ENCODE peak calls at places on chromosomes 6 and 20, in six cellular contexts. X, M, A, P, C and Q are unnamed samples.
A peak's percentile ranks its signal among the peaks of the same experiment; 100 is the strongest.

GRCh38 chr6:108576724-108577123 is 16.0 kb downstream of the FOXO3 start:
- ATAC-seq in X (no peak), M (no peak), A (no peak), P (no peak), C (no peak), Q (no peak)

GRCh38 chr6:31582230-31582601 is at the start of gene LTB:
- ATAC-seq in X (no peak), M (no peak), A (peak; percentile 5), P (no peak), C (peak; percentile 53), Q (no peak)

GRCh38 chr20:44720994-44721784 is 6.0 kb downstream of the CCN5 start:
- ATAC-seq in X (peak; percentile 40), M (peak; percentile 76), A (no peak), P (no peak), C (no peak), Q (peak; percentile 77)

GRCh38 chr20:40676466-40676865 is 12.6 kb downstream of the MAFB start:
- ATAC-seq in X (no peak), M (no peak), A (no peak), P (no peak), C (peak; percentile 28), Q (no peak)

GRCh38 chr6:149385998-149386646 is 13.9 kb upstream of the SUMO4 start:
- ATAC-seq in X (no peak), M (no peak), A (no peak), P (peak; percentile 52), C (no peak), Q (no peak)

GRCh38 chr6:165834613-165835259 is 171.7 kb upstream of the PDE10A start:
- ATAC-seq in X (peak; percentile 80), M (peak; percentile 95), A (peak; percentile 36), P (no peak), C (peak; percentile 56), Q (no peak)

GRCh38 chr6:25414755-25415154 is 135.6 kb downstream of the CARMIL1 start:
- ATAC-seq in X (no peak), M (no peak), A (no peak), P (no peak), C (no peak), Q (no peak)

GRCh38 chr6:52494298-52495072 is 74.3 kb downstream of the EFHC1 start:
- ATAC-seq in X (no peak), M (no peak), A (no peak), P (no peak), C (peak; percentile 36), Q (no peak)

GRCh38 chr20:38216736-38217595 is 43.6 kb downstream of the KIAA1755 start:
- ATAC-seq in X (no peak), M (no peak), A (no peak), P (no peak), C (no peak), Q (no peak)

GRCh38 chr6:15384901-15385300 is 139.0 kb downstream of the JARID2 start:
- ATAC-seq in X (no peak), M (no peak), A (peak; percentile 38), P (no peak), C (no peak), Q (no peak)

GRCh38 chr6:120478650-120479049 is 855.6 kb downstream of the TBC1D32 start:
- ATAC-seq in X (no peak), M (no peak), A (no peak), P (no peak), C (no peak), Q (no peak)

GRCh38 chr6:157527471-157527907 is 146.5 kb downstream of the ZDHHC14 start:
- ATAC-seq in X (no peak), M (peak; percentile 80), A (peak; percentile 93), P (peak; percentile 82), C (no peak), Q (peak; percentile 81)

GRCh38 chr20:20690676-20691476 is 21.6 kb downstream of the RALGAPA2 start:
- ATAC-seq in X (no peak), M (peak; percentile 11), A (peak; percentile 88), P (no peak), C (no peak), Q (no peak)

GRCh38 chr6:89044988-89045387 is 35.6 kb upstream of the PNRC1 start:
- ATAC-seq in X (no peak), M (peak; percentile 64), A (no peak), P (no peak), C (no peak), Q (peak; percentile 29)

GRCh38 chr6:52595000-52595795 is 18.3 kb upstream of the TRAM2 start:
- ATAC-seq in X (peak; percentile 86), M (peak; percentile 78), A (peak; percentile 88), P (peak; percentile 25), C (peak; percentile 62), Q (peak; percentile 85)

GRCh38 chr6:89985744-89986493 is 91.7 kb downstream of the GJA10 start:
- ATAC-seq in X (no peak), M (peak; percentile 54), A (no peak), P (peak; percentile 33), C (no peak), Q (peak; percentile 38)

GRCh38 chr6:167140589-167141474 is 16.9 kb downstream of the GPR31 start:
- ATAC-seq in X (no peak), M (no peak), A (peak; percentile 71), P (no peak), C (peak; percentile 87), Q (no peak)

GRCh38 chr6:75631847-75632246 is 30.2 kb downstream of the SENP6 start:
- ATAC-seq in X (no peak), M (no peak), A (no peak), P (peak; percentile 63), C (no peak), Q (no peak)

GRCh38 chr20:57590485-57591288 is 29.5 kb downstream of the ZBP1 start:
- ATAC-seq in X (no peak), M (no peak), A (no peak), P (peak; percentile 12), C (no peak), Q (no peak)

GRCh38 chr6:122393339-122393896 is 6.0 kb upstream of the HSF2 start:
- ATAC-seq in X (no peak), M (no peak), A (peak; percentile 72), P (peak; percentile 78), C (no peak), Q (no peak)

GRCh38 chr20:24007073-24007595 is 18.6 kb upstream of the GGTLC1 start:
- ATAC-seq in X (no peak), M (no peak), A (no peak), P (no peak), C (no peak), Q (no peak)

GRCh38 chr6:83153958-83154357 is 39.1 kb downstream of the PGM3 start:
- ATAC-seq in X (no peak), M (no peak), A (no peak), P (no peak), C (no peak), Q (no peak)

GRCh38 chr6:155770313-155770712 is 314.7 kb upstream of the NOX3 start:
- ATAC-seq in X (no peak), M (no peak), A (no peak), P (no peak), C (no peak), Q (no peak)

GRCh38 chr6:142702501-142703460 is 242.2 kb downstream of the HIVEP2 start:
- ATAC-seq in X (no peak), M (peak; percentile 78), A (peak; percentile 53), P (peak; percentile 66), C (peak; percentile 68), Q (peak; percentile 73)

GRCh38 chr6:166907373-166907841 is 48.9 kb downstream of the RNASET2 start:
- ATAC-seq in X (no peak), M (no peak), A (peak; percentile 91), P (peak; percentile 22), C (no peak), Q (no peak)

GRCh38 chr6:1286972-1287600 is 24.8 kb upstream of the FOXQ1 start:
- ATAC-seq in X (peak; percentile 92), M (peak; percentile 95), A (no peak), P (no peak), C (no peak), Q (no peak)

DNA sequence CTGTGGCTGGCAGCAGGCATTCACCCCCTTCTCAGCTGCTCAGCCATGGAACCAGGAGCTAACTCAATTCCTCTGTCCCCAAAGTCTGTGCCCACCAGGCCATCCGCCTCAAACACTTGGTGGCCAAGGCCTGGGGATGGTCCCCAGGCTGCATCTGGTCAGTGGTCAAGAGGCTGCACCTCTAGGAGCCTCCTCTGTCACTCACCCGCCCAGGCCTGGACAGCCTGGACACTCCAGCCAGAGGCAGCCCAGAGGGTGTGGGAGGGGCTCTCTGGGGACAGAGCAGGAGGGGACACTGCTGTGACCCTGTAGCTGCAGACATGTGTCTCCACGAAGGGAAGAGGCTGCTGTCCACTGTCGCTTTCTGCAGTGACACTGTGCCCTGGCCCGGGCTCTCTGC is 416.6 kb upstream of the SULF2 start:
- ATAC-seq in X (no peak), M (no peak), A (no peak), P (no peak), C (peak; percentile 13), Q (no peak)
- TF ChIP-seq EP300 in X (no peak), M (no peak), A (no peak), P (no peak), C (no peak), Q (no peak)

GRCh38 chr20:16096756-16097326 is 476.4 kb downstream of the KIF16B start:
- ATAC-seq in X (no peak), M (no peak), A (no peak), P (no peak), C (no peak), Q (no peak)
- H3K4me1 ChIP-seq in X (no peaks in the 10 kb centered on the region), M (peaks cover 3% of the 10 kb centered on the region), A (no peaks in the 10 kb centered on the region), P (no peaks in the 10 kb centered on the region), C (peaks cover 31% of the 10 kb centered on the region), Q (no peaks in the 10 kb centered on the region)

DNA sequence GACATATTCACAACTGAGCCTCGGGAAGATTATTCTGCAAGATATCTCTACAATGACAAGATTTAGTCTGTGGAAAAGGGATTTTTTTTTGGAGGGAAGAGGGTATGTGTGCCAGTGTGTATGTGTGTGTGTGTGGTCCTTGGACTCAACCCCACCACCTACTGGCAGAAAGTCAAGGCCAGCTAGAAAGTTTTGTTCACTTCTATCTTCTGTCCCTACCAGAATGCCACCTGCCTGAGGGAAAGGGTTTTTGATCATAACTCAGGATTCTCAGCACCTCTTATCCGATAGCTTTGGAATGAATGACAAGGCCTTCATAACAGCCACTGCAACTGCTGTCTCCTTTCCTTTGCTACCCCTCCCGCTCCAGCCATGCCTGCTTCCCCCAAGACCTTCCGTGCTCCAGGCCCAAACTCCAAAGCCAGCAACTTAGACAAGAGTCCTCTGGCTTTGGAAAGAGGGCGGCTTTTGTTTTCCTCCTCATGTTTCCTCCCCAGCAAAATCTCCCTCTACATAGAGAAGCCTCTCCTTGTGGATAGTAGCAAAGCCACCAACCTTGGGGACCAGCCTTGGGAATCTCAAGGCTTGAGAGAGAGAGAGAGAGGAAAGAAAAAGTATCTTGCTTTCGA is 18.6 kb downstream of the BTN3A1 start:
- ATAC-seq in X (peak; percentile 69), M (no peak), A (peak; percentile 69), P (peak; percentile 38), C (peak; percentile 68), Q (peak; percentile 31)
- TF ChIP-seq CTCF in X (peak; percentile 34), M (no peak), A (peak; percentile 45), P (peak; percentile 65), C (peak; percentile 74), Q (peak; percentile 16)

GRCh38 chr6:85482206-85483040 is 32.5 kb downstream of the NT5E start:
- ATAC-seq in X (peak; percentile 42), M (no peak), A (no peak), P (peak; percentile 24), C (peak; percentile 51), Q (peak; percentile 26)
- TF ChIP-seq EP300 in X (no peak), M (no peak), A (no peak), P (no peak), C (no peak), Q (no peak)

DNA sequence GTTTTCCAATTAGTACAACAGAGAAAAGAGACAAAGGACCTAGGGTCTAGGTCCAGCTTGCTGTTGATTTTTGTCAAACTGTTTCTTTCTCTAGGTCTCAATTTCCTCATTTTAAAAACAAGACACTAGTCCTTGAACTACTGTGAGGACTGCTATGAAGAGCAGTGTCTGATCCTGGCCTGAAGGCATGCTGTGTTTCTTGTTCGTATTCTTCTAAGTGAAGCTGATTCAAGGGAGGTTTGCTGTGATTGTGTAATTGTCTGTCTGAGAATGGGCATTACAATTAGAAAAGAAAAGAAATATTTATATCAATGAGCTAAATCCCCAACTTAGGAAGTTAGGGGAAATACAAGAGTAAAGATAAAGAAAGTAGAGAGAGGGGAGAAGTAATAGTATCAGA is 228.2 kb upstream of the SUPT3H start:
- ATAC-seq in X (no peak), M (no peak), A (no peak), P (no peak), C (no peak), Q (no peak)
- H3K4me1 ChIP-seq in X (no peaks in the 10 kb centered on the region), M (no peaks in the 10 kb centered on the region), A (no peaks in the 10 kb centered on the region), P (no peaks in the 10 kb centered on the region), C (no peaks in the 10 kb centered on the region), Q (no peaks in the 10 kb centered on the region)